ENCODE peak calls at places on chromosome 12, in eight cellular contexts. A is mammary epithelial cell; O is ovary; M is CD4-positive, CD25-positive, alpha-beta regulatory T cell; D is CD8-positive, alpha-beta T cell; J is OCI-LY7; V is stomach; X is K562. N is an unnamed sample. For H3K36me3, the result is how much of the 10 kb centered on the place peaks cover.

GRCh38 chr12:95836630-95837239 is 22.0 kb upstream of the SNRPF start:
- DNase-seq in D (no peak), A (no peak), V (no peak), O (no peak), M (no peak), X (no peak), J (no peak), N (no peak)

GRCh38 chr12:105166736-105167135 is 59.2 kb downstream of the WASHC4 start:
- DNase-seq in M (no peak), O (no peak), D (no peak), A (no peak), V (no peak), J (no peak), X (no peak), N (no peak)

GRCh38 chr12:113416091-113416754 is 6.0 kb upstream of the SDSL start:
- DNase-seq in O (no peak), A (no peak), J (no peak), V (no peak), X (peak), M (no peak), D (no peak), N (no peak)

GRCh38 chr12:33180921-33181320 is 258.7 kb downstream of the SYT10 start:
- DNase-seq in O (no peak), X (no peak), D (no peak), J (no peak), A (peak), V (no peak), M (no peak), N (no peak)

GRCh38 chr12:93106910-93107309 is 177.8 kb upstream of the EEA1 start:
- DNase-seq in M (no peak), X (no peak), A (no peak), O (no peak), V (no peak), J (no peak), D (no peak), N (no peak)

GRCh38 chr12:110465024-110465423 is 3.0 kb downstream of the GPN3 start:
- DNase-seq in J (no peak), A (no peak), X (no peak), V (no peak), O (no peak), D (no peak), M (no peak), N (no peak)

GRCh38 chr12:123767613-123768012 is 5.5 kb downstream of the DNAH10 start:
- DNase-seq in J (no peak), V (no peak), D (peak), X (no peak), M (no peak), A (no peak), O (no peak), N (no peak)

GRCh38 chr12:3718100-3718499 is 34.8 kb downstream of the CRACR2A start:
- DNase-seq in D (no peak), J (no peak), M (no peak), V (peak), A (no peak), X (no peak), O (no peak), N (no peak)

GRCh38 chr12:122825773-122826724 is 9.2 kb upstream of the HIP1R start:
- DNase-seq in X (peak), M (no peak), J (no peak), D (no peak), A (no peak), V (no peak), O (no peak), N (no peak)

GRCh38 chr12:64568313-64568712 is 42.0 kb upstream of the RASSF3 start:
- DNase-seq in X (peak), D (no peak), J (no peak), V (no peak), M (no peak), O (no peak), A (no peak), N (peak)

GRCh38 chr12:109716512-109717389 is 3.1 kb downstream of the FAM222A start:
- DNase-seq in V (no peak), A (no peak), O (peak), J (no peak), X (no peak), D (no peak), M (no peak), N (no peak)

GRCh38 chr12:106769078-106769477 is 5.4 kb upstream of the RIC8B start:
- DNase-seq in M (no peak), D (no peak), J (no peak), X (no peak), A (no peak), V (no peak), O (no peak), N (no peak)

GRCh38 chr12:1474059-1474537 is 120.3 kb downstream of the FBXL14 start:
- DNase-seq in M (no peak), X (no peak), V (no peak), J (no peak), D (no peak), O (no peak), A (peak), N (no peak)

GRCh38 chr12:46492471-46493351 is 120.1 kb upstream of the SLC38A2 start:
- DNase-seq in M (no peak), A (peak), D (no peak), J (no peak), O (peak), V (no peak), X (no peak), N (no peak)

GRCh38 chr12:108804361-108804949 is 52.9 kb downstream of the SSH1 start:
- DNase-seq in X (no peak), D (no peak), J (no peak), M (no peak), O (peak), A (peak), V (no peak), N (no peak)

GRCh38 chr12:52262286-52262685 is 12.2 kb upstream of the KRT86 start:
- DNase-seq in O (no peak), V (no peak), A (no peak), M (no peak), X (no peak), J (no peak), D (no peak), N (no peak)

GRCh38 chr12:95790912-95791849 is 617 bp upstream of the NTN4 start:
- DNase-seq in J (no peak), D (peak), X (no peak), V (no peak), A (peak), O (peak), M (no peak), N (no peak)

GRCh38 chr12:110917961-110918360 is 2.4 kb downstream of the MYL2 start:
- DNase-seq in X (no peak), O (no peak), M (no peak), V (no peak), A (no peak), J (no peak), D (no peak), N (no peak)

GRCh38 chr12:52756281-52756960 is 20.7 kb downstream of the KRT76 start:
- DNase-seq in O (no peak), X (no peak), M (no peak), D (no peak), J (no peak), A (no peak), V (no peak), N (no peak)

GRCh38 chr12:126424696-126425095 is 1359.5 kb downstream of the AACS start:
- DNase-seq in D (no peak), X (no peak), V (no peak), M (no peak), J (no peak), A (no peak), O (no peak), N (peak)

GRCh38 chr12:108854453-108855283 is 2.7 kb downstream of the SSH1 start:
- DNase-seq in J (no peak), V (no peak), X (peak), O (peak), D (no peak), M (no peak), A (peak), N (no peak)

GRCh38 chr12:1697253-1697652 is 6.4 kb downstream of the ADIPOR2 start:
- DNase-seq in V (no peak), J (no peak), X (no peak), D (no peak), O (no peak), A (no peak), M (no peak), N (no peak)

GRCh38 chr12:21223930-21224329 is 92.9 kb downstream of the SLCO1B1 start:
- DNase-seq in O (no peak), M (no peak), A (no peak), D (no peak), J (no peak), X (no peak), V (no peak), N (no peak)

GRCh38 chr12:67649165-67650126 is 901 bp downstream of the DYRK2 start:
- DNase-seq in J (peak), V (peak), D (peak), X (peak), M (peak), O (peak), A (no peak), N (no peak)

GRCh38 chr12:47651368-47652254 is 54.2 kb downstream of the RPAP3 start:
- DNase-seq in D (peak), M (peak), V (peak), O (peak), J (peak), X (peak), A (peak), N (no peak)

GRCh38 chr12:22803725-22804124 is 178.8 kb downstream of the ETNK1 start:
- DNase-seq in O (no peak), A (no peak), J (no peak), X (no peak), V (no peak), D (no peak), M (no peak), N (no peak)

DNA sequence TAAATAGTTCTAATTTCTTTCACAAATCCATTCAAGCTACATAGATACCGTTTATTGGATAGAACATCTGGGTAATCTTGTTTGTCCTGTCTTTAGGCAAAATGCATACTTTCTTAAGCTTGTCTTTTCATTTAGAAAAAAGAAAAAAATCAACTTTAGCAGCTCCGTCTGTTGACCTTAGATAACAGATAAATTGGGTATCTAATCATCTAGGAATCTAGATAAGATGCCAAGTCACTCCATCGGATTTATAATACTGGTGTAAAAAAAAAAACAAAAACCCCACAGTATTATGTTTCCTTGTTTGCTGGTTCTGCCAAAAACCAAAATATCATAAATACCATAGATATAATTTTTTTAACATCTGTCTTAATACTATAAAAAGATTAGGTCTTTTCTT is 82.8 kb downstream of the ANO6 start:
- DNase-seq in J (no peak), A (no peak), M (no peak), O (no peak), V (no peak), X (no peak), D (no peak), N (no peak)
- H3K4me3 ChIP-seq in J (no peak), A (no peak), M (no peak), O (no peak), V (no peak), X (no peak), D (no peak), N (no peak)

GRCh38 chr12:76426160-76426559 is 77.9 kb upstream of the BBS10 start:
- DNase-seq in O (no peak), A (no peak), D (no peak), M (no peak), V (no peak), J (no peak), X (no peak), N (no peak)
- H3K36me3 ChIP-seq in O (under half), A (under half), D (under half), M (under half), V (under half), J (under half), X (under half), N (under half)

GRCh38 chr12:131829351-131829794 is 1.2 kb downstream of the MMP17 start:
- DNase-seq in V (no peak), X (no peak), D (no peak), M (no peak), A (peak), J (no peak), O (peak), N (no peak)
- H3K4me3 ChIP-seq in V (peak), X (peak), D (peak), M (no peak), A (peak), J (no peak), O (peak), N (peak)

GRCh38 chr12:45415393-45415817 is 199.5 kb downstream of the ANO6 start:
- DNase-seq in A (peak), M (no peak), X (peak), D (no peak), O (no peak), J (no peak), V (no peak), N (no peak)

GRCh38 chr12:45423931-45424330 is 208.0 kb downstream of the ANO6 start:
- DNase-seq in J (no peak), V (no peak), X (no peak), D (no peak), A (no peak), O (no peak), M (no peak), N (no peak)

GRCh38 chr12:45421736-45422135 is 205.8 kb downstream of the ANO6 start:
- DNase-seq in O (no peak), X (no peak), A (no peak), J (no peak), D (no peak), V (no peak), M (no peak), N (no peak)

GRCh38 chr12:45416161-45416560 is 200.3 kb downstream of the ANO6 start:
- DNase-seq in M (no peak), X (no peak), A (no peak), O (no peak), J (no peak), D (no peak), V (no peak), N (no peak)

GRCh38 chr12:45419317-45419716 is 203.4 kb downstream of the ANO6 start:
- DNase-seq in J (no peak), A (no peak), V (no peak), M (no peak), X (no peak), D (no peak), O (no peak), N (no peak)
- H3K36me3 ChIP-seq in J (under half), A (under half), V (under half), M (half or more), X (under half), D (under half), O (under half), N (half or more)

GRCh38 chr12:101616027-101616494 is 21.3 kb downstream of the MYBPC1 start:
- DNase-seq in D (no peak), V (no peak), A (peak), M (no peak), X (no peak), O (no peak), J (peak), N (peak)
- H3K4me3 ChIP-seq in D (no peak), V (no peak), A (no peak), M (peak), X (no peak), O (no peak), J (no peak), N (peak)